ENCODE peak calls at places on chromosomes 2 and 18, in seven cellular contexts. T, N, M, H, U, C and K are unnamed samples.

GRCh38 chr2:56318147-56318546 is 134.4 kb downstream of the CCDC85A start:
- DNase-seq in N (no peak), U (no peak), M (no peak), T (no peak), C (no peak), H (no peak), K (no peak)

GRCh38 chr18:28766027-28766426 is 589.1 kb upstream of the CDH2 start:
- DNase-seq in U (no peak), M (no peak), H (no peak), C (no peak), N (peak; percentile 12), T (no peak), K (no peak)

GRCh38 chr18:59744271-59744721 is 47.1 kb upstream of the CCBE1 start:
- DNase-seq in U (no peak), C (peak; percentile 54), H (no peak), N (peak; percentile 96), T (no peak), M (no peak), K (no peak)

GRCh38 chr2:31294230-31294629 is 60.3 kb downstream of the EHD3 start:
- DNase-seq in T (no peak), N (no peak), C (no peak), U (no peak), H (no peak), M (no peak), K (no peak)

GRCh38 chr2:24858996-24859395 is 61.0 kb downstream of the ADCY3 start:
- DNase-seq in N (no peak), C (no peak), T (no peak), U (no peak), H (peak; percentile 32), M (no peak), K (no peak)

GRCh38 chr2:101983486-101983885 is 8.3 kb upstream of the IL1R2 start:
- DNase-seq in M (no peak), T (no peak), C (no peak), H (no peak), N (no peak), U (no peak), K (no peak)

GRCh38 chr18:3262234-3263171 is 570 bp downstream of the MYL12B start:
- DNase-seq in U (no peak), H (peak; percentile 56), T (no peak), N (no peak), C (peak; percentile 42), M (no peak), K (no peak)

GRCh38 chr18:8656226-8656625 is 47.0 kb downstream of the RAB12 start:
- DNase-seq in H (no peak), T (no peak), N (no peak), C (no peak), U (no peak), M (no peak), K (no peak)

GRCh38 chr2:100704156-100704555 is 115.8 kb upstream of the NPAS2 start:
- DNase-seq in U (no peak), T (no peak), M (no peak), N (no peak), H (no peak), C (no peak), K (no peak)

GRCh38 chr2:197307933-197308521 is 2.6 kb downstream of the ANKRD44 start:
- DNase-seq in U (no peak), N (no peak), T (no peak), H (no peak), M (no peak), C (no peak), K (no peak)
- TF ChIP-seq POLR2A in U (no peak), N (no peak), T (no peak), H (no peak), M (no peak), C (no peak), K (no peak)

GRCh38 chr18:66136039-66136438 is 385.2 kb downstream of the CDH7 start:
- DNase-seq in T (peak; percentile 30), U (no peak), M (no peak), C (no peak), N (no peak), H (no peak), K (no peak)
- TF ChIP-seq CTCF in T (no peak), U (no peak), M (no peak), C (no peak), N (no peak), H (no peak), K (no peak)

GRCh38 chr2:181818036-181818680 is 73.4 kb upstream of the ITPRID2 start:
- DNase-seq in C (no peak), T (no peak), M (no peak), N (no peak), U (no peak), H (no peak), K (no peak)
- H3K4me1 ChIP-seq in C (peaks cover 9% of the 10 kb centered on the region), T (no peaks in the 10 kb centered on the region), M (peaks cover 14% of the 10 kb centered on the region), N (peaks cover 3% of the 10 kb centered on the region), U (no peaks in the 10 kb centered on the region), H (no peaks in the 10 kb centered on the region), K (no peaks in the 10 kb centered on the region)

GRCh38 chr18:10953672-10954071 is 195.7 kb downstream of the PIEZO2 start:
- DNase-seq in H (no peak), T (no peak), M (no peak), C (no peak), U (no peak), N (no peak), K (no peak)
- TF ChIP-seq POLR2A in H (no peak), T (no peak), M (no peak), C (no peak), U (no peak), N (no peak), K (no peak)